ENCODE peak calls at places on chromosomes 1 and 21, in four cellular contexts. One of them, this sample, is unnamed.

GRCh38 chr1:242522304-242522945 is 2.1 kb downstream of the PLD5 start:
- DNase-seq in spleen: no peak
- DNase-seq in upper lobe of left lung: no peak
- DNase-seq in suprapubic skin: no peak
- DNase-seq in this sample: no peak

GRCh38 chr1:111727056-111727455 is 12.1 kb downstream of the INKA2 start:
- DNase-seq in spleen: no peak
- DNase-seq in upper lobe of left lung: no peak
- DNase-seq in suprapubic skin: no peak
- DNase-seq in this sample: peak; percentile 85

GRCh38 chr21:14901482-14901958 is 163.3 kb downstream of the NRIP1 start:
- DNase-seq in spleen: no peak
- DNase-seq in upper lobe of left lung: no peak
- DNase-seq in suprapubic skin: no peak
- DNase-seq in this sample: no peak

GRCh38 chr1:235270625-235271024 is 57.4 kb downstream of the ARID4B start:
- DNase-seq in spleen: no peak
- DNase-seq in upper lobe of left lung: no peak
- DNase-seq in suprapubic skin: no peak
- DNase-seq in this sample: no peak

GRCh38 chr1:93000291-93000690 is 39.0 kb upstream of the DIPK1A start:
- DNase-seq in spleen: no peak
- DNase-seq in upper lobe of left lung: no peak
- DNase-seq in suprapubic skin: no peak
- DNase-seq in this sample: peak; percentile 68

GRCh38 chr1:162753998-162754585 is 36.4 kb upstream of the HSD17B7 start:
- DNase-seq in spleen: no peak
- DNase-seq in upper lobe of left lung: no peak
- DNase-seq in suprapubic skin: no peak
- DNase-seq in this sample: no peak

GRCh38 chr1:50278352-50278878 is 144.8 kb downstream of the DMRTA2 start:
- DNase-seq in spleen: no peak
- DNase-seq in upper lobe of left lung: no peak
- DNase-seq in suprapubic skin: no peak
- DNase-seq in this sample: no peak

GRCh38 chr1:86998280-86998679 is 83.8 kb downstream of the HS2ST1 start:
- DNase-seq in spleen: no peak
- DNase-seq in upper lobe of left lung: no peak
- DNase-seq in suprapubic skin: no peak
- DNase-seq in this sample: no peak

GRCh38 chr1:53826367-53826766 is 11.7 kb downstream of the NDC1 start:
- DNase-seq in spleen: no peak
- DNase-seq in upper lobe of left lung: no peak
- DNase-seq in suprapubic skin: no peak
- DNase-seq in this sample: no peak

GRCh38 chr1:7247683-7248401 is 462.6 kb downstream of the CAMTA1 start:
- DNase-seq in spleen: no peak
- DNase-seq in upper lobe of left lung: no peak
- DNase-seq in suprapubic skin: no peak
- DNase-seq in this sample: no peak

GRCh38 chr1:213440766-213441165 is 389.7 kb downstream of the RPS6KC1 start:
- DNase-seq in spleen: no peak
- DNase-seq in upper lobe of left lung: no peak
- DNase-seq in suprapubic skin: no peak
- DNase-seq in this sample: peak; percentile 75

GRCh38 chr1:50968021-50968883 is 1.8 kb upstream of the CDKN2C start:
- DNase-seq in spleen: peak; percentile 96
- DNase-seq in upper lobe of left lung: peak; percentile 94
- DNase-seq in suprapubic skin: peak; percentile 93
- DNase-seq in this sample: peak; percentile 96

GRCh38 chr21:44615466-44615865 is 3.6 kb downstream of the KRTAP10-8 start:
- DNase-seq in spleen: no peak
- DNase-seq in upper lobe of left lung: no peak
- DNase-seq in suprapubic skin: no peak
- DNase-seq in this sample: no peak

GRCh38 chr1:226993676-226994356 is 53.7 kb downstream of the COQ8A start:
- DNase-seq in spleen: peak; percentile 69
- DNase-seq in upper lobe of left lung: no peak
- DNase-seq in suprapubic skin: no peak
- DNase-seq in this sample: no peak

DNA sequence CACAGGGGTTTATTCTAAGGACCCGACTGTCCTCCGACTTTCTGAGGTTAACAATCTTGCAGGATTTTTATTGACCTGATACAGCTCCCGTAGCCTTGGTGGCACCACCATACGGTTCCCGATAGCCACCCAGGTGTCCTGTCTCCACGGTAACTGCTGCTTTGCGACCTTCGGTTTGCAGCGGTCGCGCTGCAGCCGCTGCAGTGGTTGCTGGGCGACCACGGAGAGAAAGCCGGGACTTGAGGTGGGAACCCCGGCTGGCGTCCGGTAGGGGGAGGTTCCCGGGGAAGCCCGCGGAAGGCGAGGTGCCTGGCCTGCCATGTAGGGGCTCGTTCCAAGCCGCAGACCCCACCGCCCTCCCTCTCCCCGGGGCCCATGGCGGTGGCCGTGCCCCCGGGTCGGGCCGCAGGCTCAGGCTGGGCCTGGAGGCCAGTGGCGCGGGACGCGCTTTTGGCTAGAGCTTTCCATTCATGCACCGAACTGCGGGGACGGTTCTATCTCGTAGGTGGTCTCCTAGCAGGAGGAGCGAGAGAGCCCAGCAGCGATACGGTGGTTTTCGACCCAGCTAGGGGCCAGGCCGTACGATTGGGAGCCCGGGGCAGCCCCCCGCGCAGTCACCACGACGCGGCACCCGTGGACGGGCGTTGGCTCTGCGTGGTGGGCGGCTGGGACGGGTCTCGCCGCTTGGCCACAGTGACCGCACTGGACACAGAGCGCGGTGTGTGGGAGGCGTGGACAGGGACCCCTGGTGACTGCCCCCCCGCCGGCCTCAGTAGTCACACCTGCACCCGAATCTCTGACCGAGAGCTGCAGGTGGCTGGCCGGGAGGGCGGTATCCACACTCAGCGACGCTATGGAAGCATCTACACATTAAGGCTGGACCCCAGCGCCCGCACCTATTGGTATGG is at the start of gene KLHDC9:
- DNase-seq in spleen: peak; percentile 94
- DNase-seq in upper lobe of left lung: peak; percentile 93
- DNase-seq in suprapubic skin: no peak
- DNase-seq in this sample: no peak
- TF ChIP-seq POLR2AphosphoS5 in spleen: peak; percentile 76
- TF ChIP-seq POLR2AphosphoS5 in upper lobe of left lung: peak; percentile 24
- TF ChIP-seq POLR2AphosphoS5 in suprapubic skin: no peak
- TF ChIP-seq POLR2AphosphoS5 in this sample: peak; percentile 71

GRCh38 chr1:52603301-52603675 is 1.1 kb downstream of the GPX7 start:
- DNase-seq in spleen: no peak
- DNase-seq in upper lobe of left lung: no peak
- DNase-seq in suprapubic skin: no peak
- DNase-seq in this sample: no peak
- H3K4me3 ChIP-seq in spleen: no peak overlapping the region
- H3K4me3 ChIP-seq in upper lobe of left lung: peak overlapping the region; percentile 60
- H3K4me3 ChIP-seq in suprapubic skin: peak overlapping the region; percentile 57
- H3K4me3 ChIP-seq in this sample: peak overlapping the region; percentile 66

GRCh38 chr1:6205849-6206845 is at the start of gene RNF207:
- DNase-seq in spleen: no peak
- DNase-seq in upper lobe of left lung: peak; percentile 72
- DNase-seq in suprapubic skin: no peak
- DNase-seq in this sample: no peak
- TF ChIP-seq POLR2A in spleen: no peak
- TF ChIP-seq POLR2A in upper lobe of left lung: peak; percentile 50
- TF ChIP-seq POLR2A in suprapubic skin: no peak
- TF ChIP-seq POLR2A in this sample: peak; percentile 59

GRCh38 chr1:172893146-172893841 is 157.4 kb downstream of the TNFSF18 start:
- DNase-seq in spleen: no peak
- DNase-seq in upper lobe of left lung: no peak
- DNase-seq in suprapubic skin: no peak
- DNase-seq in this sample: no peak
- TF ChIP-seq POLR2AphosphoS5 in spleen: no peak
- TF ChIP-seq POLR2AphosphoS5 in upper lobe of left lung: no peak
- TF ChIP-seq POLR2AphosphoS5 in suprapubic skin: no peak
- TF ChIP-seq POLR2AphosphoS5 in this sample: no peak

GRCh38 chr1:222813866-222814535 is 838 bp upstream of the DISP1 start:
- DNase-seq in spleen: no peak
- DNase-seq in upper lobe of left lung: no peak
- DNase-seq in suprapubic skin: no peak
- DNase-seq in this sample: no peak
- H3K4me3 ChIP-seq in spleen: peak overlapping the region; percentile 76
- H3K4me3 ChIP-seq in upper lobe of left lung: peak overlapping the region; percentile 89
- H3K4me3 ChIP-seq in suprapubic skin: peak overlapping the region; percentile 69
- H3K4me3 ChIP-seq in this sample: peak overlapping the region; percentile 78

GRCh38 chr1:75708910-75709309 is 15.6 kb upstream of the ACADM start:
- DNase-seq in spleen: no peak
- DNase-seq in upper lobe of left lung: no peak
- DNase-seq in suprapubic skin: no peak
- DNase-seq in this sample: no peak

GRCh38 chr1:75711846-75712245 is 12.7 kb upstream of the ACADM start:
- DNase-seq in spleen: no peak
- DNase-seq in upper lobe of left lung: no peak
- DNase-seq in suprapubic skin: no peak
- DNase-seq in this sample: no peak

GRCh38 chr1:75707191-75707590 is 17.3 kb upstream of the ACADM start:
- DNase-seq in spleen: no peak
- DNase-seq in upper lobe of left lung: no peak
- DNase-seq in suprapubic skin: no peak
- DNase-seq in this sample: no peak

DNA sequence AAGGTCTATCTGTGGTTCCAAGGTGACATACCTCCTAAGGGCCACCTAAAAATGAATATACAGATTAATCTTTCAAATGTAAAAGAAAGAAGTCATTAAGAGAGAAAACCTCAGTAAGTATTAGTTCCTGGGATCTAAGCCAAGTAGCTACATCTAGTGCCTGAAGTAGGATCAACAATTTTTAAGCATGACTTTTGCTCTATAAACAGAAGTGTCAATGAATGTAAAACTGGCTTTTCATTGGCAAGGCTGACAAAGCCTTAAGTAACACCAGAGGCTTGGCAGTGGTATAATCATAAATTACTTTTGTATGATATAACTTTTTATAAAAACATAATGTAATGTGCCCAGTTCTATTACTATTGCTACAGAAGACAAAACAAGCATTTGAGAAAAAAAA is 12.2 kb upstream of the ACADM start:
- DNase-seq in spleen: no peak
- DNase-seq in upper lobe of left lung: no peak
- DNase-seq in suprapubic skin: no peak
- DNase-seq in this sample: no peak
- TF ChIP-seq POLR2A in spleen: no peak
- TF ChIP-seq POLR2A in upper lobe of left lung: no peak
- TF ChIP-seq POLR2A in suprapubic skin: no peak
- TF ChIP-seq POLR2A in this sample: no peak

DNA sequence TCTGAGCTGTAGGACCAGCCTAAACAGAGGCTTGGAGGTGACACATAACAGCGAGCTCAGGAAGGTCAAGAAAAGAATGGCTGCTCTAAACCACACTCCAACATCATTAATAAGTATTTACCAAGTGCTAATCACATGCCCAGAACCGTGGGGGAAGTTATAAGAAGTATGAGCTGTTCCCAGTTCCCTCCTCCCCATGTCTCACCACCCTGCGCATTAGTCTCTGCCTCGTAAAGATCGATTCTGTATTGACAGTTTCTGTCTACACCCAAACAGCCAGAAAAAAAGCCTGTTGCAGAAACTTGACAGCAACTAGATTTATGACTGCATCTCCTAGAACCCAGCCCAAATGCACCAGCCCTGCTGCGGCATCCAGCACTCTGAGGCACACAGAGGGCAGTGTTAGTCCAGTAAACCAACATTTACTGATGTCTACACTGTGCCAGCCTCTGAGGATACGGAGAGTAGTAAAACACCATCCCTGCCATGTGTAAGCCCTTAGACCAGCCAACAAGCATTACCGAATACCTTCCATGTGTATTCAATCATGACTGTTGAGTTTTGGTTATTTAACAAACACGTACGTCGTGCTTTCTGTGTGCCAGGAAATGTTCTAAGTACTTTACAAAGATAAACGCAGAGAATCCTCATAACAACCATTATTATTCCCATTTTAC is 63.6 kb upstream of the ZBTB40 start:
- DNase-seq in spleen: no peak
- DNase-seq in upper lobe of left lung: no peak
- DNase-seq in suprapubic skin: no peak
- DNase-seq in this sample: no peak
- TF ChIP-seq POLR2AphosphoS5 in spleen: no peak
- TF ChIP-seq POLR2AphosphoS5 in upper lobe of left lung: no peak
- TF ChIP-seq POLR2AphosphoS5 in suprapubic skin: no peak
- TF ChIP-seq POLR2AphosphoS5 in this sample: no peak

GRCh38 chr1:172339840-172340239 is 80.6 kb upstream of the C1orf105 start:
- DNase-seq in spleen: no peak
- DNase-seq in upper lobe of left lung: no peak
- DNase-seq in suprapubic skin: no peak
- DNase-seq in this sample: no peak

GRCh38 chr1:172335377-172335776 is 85.1 kb upstream of the C1orf105 start:
- DNase-seq in spleen: no peak
- DNase-seq in upper lobe of left lung: no peak
- DNase-seq in suprapubic skin: no peak
- DNase-seq in this sample: no peak

GRCh38 chr1:172340520-172340919 is 80.0 kb upstream of the C1orf105 start:
- DNase-seq in spleen: no peak
- DNase-seq in upper lobe of left lung: no peak
- DNase-seq in suprapubic skin: no peak
- DNase-seq in this sample: no peak

GRCh38 chr1:172341697-172342096 is 78.8 kb upstream of the C1orf105 start:
- DNase-seq in spleen: no peak
- DNase-seq in upper lobe of left lung: no peak
- DNase-seq in suprapubic skin: no peak
- DNase-seq in this sample: no peak

GRCh38 chr1:172338295-172338735 is 82.2 kb upstream of the C1orf105 start:
- DNase-seq in spleen: no peak
- DNase-seq in upper lobe of left lung: no peak
- DNase-seq in suprapubic skin: no peak
- DNase-seq in this sample: no peak
- H3K4me3 ChIP-seq in spleen: no peak overlapping the region
- H3K4me3 ChIP-seq in upper lobe of left lung: no peak overlapping the region
- H3K4me3 ChIP-seq in suprapubic skin: no peak overlapping the region
- H3K4me3 ChIP-seq in this sample: no peak overlapping the region

This sample was measured in esophagus muscularis mucosa.